ENCODE peak calls at places on chromosome 11, in nine cellular contexts. C is HCEC 1CT, J is colonic mucosa, R is adipocyte, X is smooth muscle cell of the brain vasculature, F is tibial artery, W is psoas muscle, P is NCI-H1105 treated with DMSO at 0.1 percent for 48 hours, G is Right ventricle myocardium superior. T is an unnamed sample.

GRCh38 chr11:75879737-75880136 is 64.7 kb downstream of the UVRAG start:
- DNase-seq in C (no peak), J (no peak), R (no peak), X (no peak), F (no peak), W (no peak), P (no peak), G (no peak), T (no peak)

GRCh38 chr11:71139516-71140205 is 112.7 kb downstream of the SHANK2 start:
- DNase-seq in C (no peak), J (no peak), R (peak; percentile 22), X (no peak), F (peak; percentile 79), W (no peak), P (peak; percentile 49), G (peak; percentile 76), T (no peak)

GRCh38 chr11:117121176-117121575 is 22.9 kb upstream of the PAFAH1B2 start:
- DNase-seq in C (no peak), J (no peak), R (peak; percentile 46), X (no peak), F (no peak), W (no peak), P (no peak), G (no peak), T (no peak)

GRCh38 chr11:76599041-76600013 is 71.2 kb downstream of the LRRC32 start:
- DNase-seq in C (no peak), J (no peak), R (peak; percentile 36), X (no peak), F (no peak), W (no peak), P (no peak), G (no peak), T (no peak)

GRCh38 chr11:77046060-77046501 is 11.9 kb downstream of the B3GNT6 start:
- DNase-seq in C (peak; percentile 17), J (peak; percentile 74), R (peak; percentile 51), X (no peak), F (no peak), W (no peak), P (no peak), G (peak; percentile 55), T (no peak)

GRCh38 chr11:64619811-64620285 is 28.8 kb downstream of the SLC22A12 start:
- DNase-seq in C (peak; percentile 32), J (peak; percentile 29), R (no peak), X (peak; percentile 1), F (no peak), W (peak; percentile 31), P (no peak), G (no peak), T (no peak)

GRCh38 chr11:110376711-110377324 is 52.9 kb upstream of the FDX1 start:
- DNase-seq in C (peak; percentile 86), J (peak; percentile 71), R (peak; percentile 92), X (peak; percentile 66), F (no peak), W (peak; percentile 60), P (peak; percentile 95), G (peak; percentile 74), T (peak; percentile 85)

GRCh38 chr11:95950905-95951304 is 27.0 kb upstream of the MTMR2 start:
- DNase-seq in C (no peak), J (no peak), R (no peak), X (no peak), F (no peak), W (no peak), P (no peak), G (no peak), T (no peak)

GRCh38 chr11:34339149-34340064 is 18.4 kb downstream of the ABTB2 start:
- DNase-seq in C (no peak), J (no peak), R (no peak), X (no peak), F (no peak), W (no peak), P (no peak), G (no peak), T (no peak)

GRCh38 chr11:68213555-68214172 is 568 bp upstream of the KMT5B start:
- DNase-seq in C (peak; percentile 93), J (peak; percentile 79), R (peak; percentile 98), X (peak; percentile 87), F (peak; percentile 93), W (peak; percentile 93), P (peak; percentile 85), G (peak; percentile 91), T (peak; percentile 66)

GRCh38 chr11:121514998-121515671 is 62.4 kb upstream of the SORL1-AS1 start:
- DNase-seq in C (no peak), J (no peak), R (no peak), X (no peak), F (no peak), W (no peak), P (no peak), G (no peak), T (no peak)

GRCh38 chr11:87097582-87097981 is 59.8 kb downstream of the TMEM135 start:
- DNase-seq in C (peak; percentile 26), J (peak; percentile 61), R (peak; percentile 31), X (peak; percentile 3), F (no peak), W (no peak), P (peak; percentile 7), G (no peak), T (no peak)

GRCh38 chr11:2927851-2928604 is 1.2 kb downstream of the PHLDA2 start:
- DNase-seq in C (no peak), J (peak; percentile 70), R (peak; percentile 49), X (no peak), F (peak; percentile 62), W (peak; percentile 18), P (no peak), G (peak; percentile 39), T (no peak)

GRCh38 chr11:64720640-64721358 is 2.2 kb downstream of the NRXN2 start:
- DNase-seq in C (no peak), J (no peak), R (no peak), X (no peak), F (no peak), W (no peak), P (no peak), G (no peak), T (no peak)

GRCh38 chr11:110971110-110971509 is 258.9 kb upstream of the ARHGAP20 start:
- DNase-seq in C (peak; percentile 69), J (no peak), R (peak; percentile 62), X (no peak), F (no peak), W (no peak), P (no peak), G (no peak), T (no peak)

GRCh38 chr11:91959411-91959810 is 265.2 kb upstream of the FAT3 start:
- DNase-seq in C (no peak), J (no peak), R (no peak), X (no peak), F (no peak), W (no peak), P (no peak), G (no peak), T (no peak)

GRCh38 chr11:87447606-87448005 is 409.9 kb downstream of the TMEM135 start:
- DNase-seq in C (no peak), J (no peak), R (no peak), X (no peak), F (no peak), W (no peak), P (no peak), G (no peak), T (no peak)

GRCh38 chr11:93193721-93194120 is 4.1 kb downstream of the SLC36A4 start:
- DNase-seq in C (no peak), J (no peak), R (no peak), X (no peak), F (no peak), W (no peak), P (no peak), G (no peak), T (no peak)

GRCh38 chr11:124199702-124200101 is 16.6 kb downstream of the OR10D3 start:
- DNase-seq in C (peak; percentile 63), J (no peak), R (peak; percentile 5), X (no peak), F (no peak), W (no peak), P (no peak), G (no peak), T (peak; percentile 14)

GRCh38 chr11:74819400-74819799 is 70.8 kb downstream of the RNF169 start:
- DNase-seq in C (peak; percentile 68), J (no peak), R (peak; percentile 36), X (no peak), F (no peak), W (no peak), P (no peak), G (no peak), T (no peak)

GRCh38 chr11:64878223-64878493 is 263 bp downstream of the EHD1 start:
- DNase-seq in C (no peak), J (no peak), R (no peak), X (no peak), F (no peak), W (no peak), P (peak; percentile 63), G (no peak), T (no peak)

GRCh38 chr11:91560434-91560833 is 664.2 kb upstream of the FAT3 start:
- DNase-seq in C (no peak), J (no peak), R (no peak), X (no peak), F (no peak), W (no peak), P (no peak), G (no peak), T (no peak)

GRCh38 chr11:117703209-117703608 is 93.8 kb downstream of the DSCAML1 start:
- DNase-seq in C (no peak), J (peak; percentile 27), R (no peak), X (no peak), F (no peak), W (no peak), P (no peak), G (no peak), T (peak; percentile 79)

GRCh38 chr11:1728281-1728680 is 22.1 kb downstream of the IFITM10 start:
- DNase-seq in C (no peak), J (no peak), R (no peak), X (no peak), F (no peak), W (no peak), P (no peak), G (no peak), T (no peak)

GRCh38 chr11:6655020-6655789 is 404 bp downstream of the DCHS1 start:
- DNase-seq in C (no peak), J (no peak), R (peak; percentile 64), X (no peak), F (no peak), W (peak; percentile 48), P (no peak), G (peak; percentile 59), T (no peak)

GRCh38 chr11:47403571-47403970 is 4.8 kb upstream of the SLC39A13 start:
- DNase-seq in C (no peak), J (no peak), R (no peak), X (no peak), F (no peak), W (no peak), P (no peak), G (peak; percentile 7), T (no peak)

GRCh38 chr11:72577271-72577681 is 96.9 kb downstream of the PDE2A start:
- DNase-seq in C (no peak), J (no peak), R (no peak), X (no peak), F (peak; percentile 38), W (no peak), P (no peak), G (no peak), T (no peak)

GRCh38 chr11:19080579-19080993 is 20.1 kb upstream of the MRGPRX2 start:
- DNase-seq in C (peak; percentile 78), J (no peak), R (no peak), X (no peak), F (no peak), W (peak; percentile 27), P (no peak), G (no peak), T (no peak)

T was measured in SHP77 treated with DMSO at 0.1 percent for 48 hours.